ENCODE peak calls at places on chromosomes 6 and 20, in five cellular contexts. One of them, this sample, is unnamed.

GRCh38 chr6:31579546-31580445 is 2.4 kb downstream of the LTB start:
- DNase-seq in transverse colon: no peak
- DNase-seq in tibial nerve: no peak
- DNase-seq in stomach: no peak
- DNase-seq in A549: no peak
- DNase-seq in this sample: no peak

GRCh38 chr20:50189681-50190250 is 864 bp upstream of the CEBPB start:
- DNase-seq in transverse colon: peak
- DNase-seq in tibial nerve: no peak
- DNase-seq in stomach: peak
- DNase-seq in A549: no peak
- DNase-seq in this sample: peak

GRCh38 chr6:105988321-105988720 is 97.8 kb upstream of the PRDM1 start:
- DNase-seq in transverse colon: no peak
- DNase-seq in tibial nerve: no peak
- DNase-seq in stomach: no peak
- DNase-seq in A549: no peak
- DNase-seq in this sample: no peak

GRCh38 chr6:32416031-32416430 is 9.1 kb upstream of the BTNL2 start:
- DNase-seq in transverse colon: no peak
- DNase-seq in tibial nerve: no peak
- DNase-seq in stomach: no peak
- DNase-seq in A549: no peak
- DNase-seq in this sample: no peak

GRCh38 chr6:158255974-158256601 is 56.2 kb upstream of the TULP4 start:
- DNase-seq in transverse colon: no peak
- DNase-seq in tibial nerve: no peak
- DNase-seq in stomach: no peak
- DNase-seq in A549: no peak
- DNase-seq in this sample: no peak

GRCh38 chr20:15069355-15069754 is 731.9 kb upstream of the FLRT3 start:
- DNase-seq in transverse colon: no peak
- DNase-seq in tibial nerve: no peak
- DNase-seq in stomach: no peak
- DNase-seq in A549: no peak
- DNase-seq in this sample: no peak

GRCh38 chr6:33815854-33816253 is 12.1 kb upstream of the MLN start:
- DNase-seq in transverse colon: no peak
- DNase-seq in tibial nerve: no peak
- DNase-seq in stomach: no peak
- DNase-seq in A549: peak
- DNase-seq in this sample: no peak

GRCh38 chr6:25835442-25836283 is 3.8 kb upstream of the SLC17A1 start:
- DNase-seq in transverse colon: no peak
- DNase-seq in tibial nerve: no peak
- DNase-seq in stomach: no peak
- DNase-seq in A549: no peak
- DNase-seq in this sample: no peak

GRCh38 chr6:168640181-168640580 is 199.2 kb downstream of the SMOC2 start:
- DNase-seq in transverse colon: no peak
- DNase-seq in tibial nerve: no peak
- DNase-seq in stomach: no peak
- DNase-seq in A549: no peak
- DNase-seq in this sample: no peak

GRCh38 chr6:65642776-65643175 is 64.2 kb downstream of the EYS start:
- DNase-seq in transverse colon: no peak
- DNase-seq in tibial nerve: no peak
- DNase-seq in stomach: no peak
- DNase-seq in A549: no peak
- DNase-seq in this sample: no peak

GRCh38 chr6:130076512-130076911 is 58.1 kb downstream of the L3MBTL3 start:
- DNase-seq in transverse colon: no peak
- DNase-seq in tibial nerve: no peak
- DNase-seq in stomach: no peak
- DNase-seq in A549: no peak
- DNase-seq in this sample: no peak

GRCh38 chr20:53736757-53737403 is 143.2 kb upstream of the ZNF217 start:
- DNase-seq in transverse colon: no peak
- DNase-seq in tibial nerve: no peak
- DNase-seq in stomach: no peak
- DNase-seq in A549: no peak
- DNase-seq in this sample: no peak

GRCh38 chr6:97240222-97240621 is 42.8 kb downstream of the MMS22L start:
- DNase-seq in transverse colon: no peak
- DNase-seq in tibial nerve: no peak
- DNase-seq in stomach: no peak
- DNase-seq in A549: peak
- DNase-seq in this sample: no peak

GRCh38 chr6:10564975-10565374 is 43.8 kb downstream of the GCNT2 start:
- DNase-seq in transverse colon: no peak
- DNase-seq in tibial nerve: no peak
- DNase-seq in stomach: no peak
- DNase-seq in A549: no peak
- DNase-seq in this sample: no peak

GRCh38 chr20:40435146-40435545 is 253.9 kb downstream of the MAFB start:
- DNase-seq in transverse colon: no peak
- DNase-seq in tibial nerve: no peak
- DNase-seq in stomach: no peak
- DNase-seq in A549: no peak
- DNase-seq in this sample: no peak

GRCh38 chr6:160520043-160520904 is 143.8 kb downstream of the LPA start:
- DNase-seq in transverse colon: peak
- DNase-seq in tibial nerve: peak
- DNase-seq in stomach: peak
- DNase-seq in A549: peak
- DNase-seq in this sample: peak

GRCh38 chr6:17418281-17419188 is 25.1 kb downstream of the CAP2 start:
- DNase-seq in transverse colon: no peak
- DNase-seq in tibial nerve: peak
- DNase-seq in stomach: no peak
- DNase-seq in A549: no peak
- DNase-seq in this sample: no peak

GRCh38 chr6:137378100-137378390 is 116.1 kb downstream of the OLIG3 start:
- DNase-seq in transverse colon: no peak
- DNase-seq in tibial nerve: no peak
- DNase-seq in stomach: no peak
- DNase-seq in A549: no peak
- DNase-seq in this sample: no peak

GRCh38 chr20:2140561-2140960 is 38.9 kb downstream of the STK35 start:
- DNase-seq in transverse colon: peak
- DNase-seq in tibial nerve: peak
- DNase-seq in stomach: peak
- DNase-seq in A549: no peak
- DNase-seq in this sample: peak

GRCh38 chr6:45742591-45742990 is 273.1 kb downstream of the CLIC5 start:
- DNase-seq in transverse colon: no peak
- DNase-seq in tibial nerve: no peak
- DNase-seq in stomach: no peak
- DNase-seq in A549: no peak
- DNase-seq in this sample: no peak

GRCh38 chr20:8232332-8232731 is 100.3 kb downstream of the PLCB1 start:
- DNase-seq in transverse colon: no peak
- DNase-seq in tibial nerve: no peak
- DNase-seq in stomach: no peak
- DNase-seq in A549: no peak
- DNase-seq in this sample: no peak

GRCh38 chr6:144217264-144217663 is 66.9 kb downstream of the STX11 start:
- DNase-seq in transverse colon: no peak
- DNase-seq in tibial nerve: no peak
- DNase-seq in stomach: no peak
- DNase-seq in A549: no peak
- DNase-seq in this sample: no peak

GRCh38 chr6:79031821-79032590 is 46.0 kb downstream of the PHIP start:
- DNase-seq in transverse colon: no peak
- DNase-seq in tibial nerve: no peak
- DNase-seq in stomach: no peak
- DNase-seq in A549: no peak
- DNase-seq in this sample: no peak

GRCh38 chr20:50356962-50357782 is 153.0 kb upstream of the PTPN1 start:
- DNase-seq in transverse colon: no peak
- DNase-seq in tibial nerve: no peak
- DNase-seq in stomach: no peak
- DNase-seq in A549: no peak
- DNase-seq in this sample: peak

GRCh38 chr20:33162753-33163152 is 5.2 kb upstream of the BPIFA2 start:
- DNase-seq in transverse colon: no peak
- DNase-seq in tibial nerve: no peak
- DNase-seq in stomach: peak
- DNase-seq in A549: no peak
- DNase-seq in this sample: no peak

GRCh38 chr20:38872491-38873049 is 53.6 kb upstream of the FAM83D start:
- DNase-seq in transverse colon: no peak
- DNase-seq in tibial nerve: no peak
- DNase-seq in stomach: no peak
- DNase-seq in A549: no peak
- DNase-seq in this sample: no peak

GRCh38 chr20:38873050-38873581 is 53.1 kb upstream of the FAM83D start:
- DNase-seq in transverse colon: peak
- DNase-seq in tibial nerve: no peak
- DNase-seq in stomach: no peak
- DNase-seq in A549: no peak
- DNase-seq in this sample: no peak

GRCh38 chr20:38877483-38877882 is 48.7 kb upstream of the FAM83D start:
- DNase-seq in transverse colon: no peak
- DNase-seq in tibial nerve: no peak
- DNase-seq in stomach: no peak
- DNase-seq in A549: no peak
- DNase-seq in this sample: no peak

GRCh38 chr20:38874460-38875169 is 51.6 kb upstream of the FAM83D start:
- DNase-seq in transverse colon: peak
- DNase-seq in tibial nerve: no peak
- DNase-seq in stomach: no peak
- DNase-seq in A549: no peak
- DNase-seq in this sample: no peak

DNA sequence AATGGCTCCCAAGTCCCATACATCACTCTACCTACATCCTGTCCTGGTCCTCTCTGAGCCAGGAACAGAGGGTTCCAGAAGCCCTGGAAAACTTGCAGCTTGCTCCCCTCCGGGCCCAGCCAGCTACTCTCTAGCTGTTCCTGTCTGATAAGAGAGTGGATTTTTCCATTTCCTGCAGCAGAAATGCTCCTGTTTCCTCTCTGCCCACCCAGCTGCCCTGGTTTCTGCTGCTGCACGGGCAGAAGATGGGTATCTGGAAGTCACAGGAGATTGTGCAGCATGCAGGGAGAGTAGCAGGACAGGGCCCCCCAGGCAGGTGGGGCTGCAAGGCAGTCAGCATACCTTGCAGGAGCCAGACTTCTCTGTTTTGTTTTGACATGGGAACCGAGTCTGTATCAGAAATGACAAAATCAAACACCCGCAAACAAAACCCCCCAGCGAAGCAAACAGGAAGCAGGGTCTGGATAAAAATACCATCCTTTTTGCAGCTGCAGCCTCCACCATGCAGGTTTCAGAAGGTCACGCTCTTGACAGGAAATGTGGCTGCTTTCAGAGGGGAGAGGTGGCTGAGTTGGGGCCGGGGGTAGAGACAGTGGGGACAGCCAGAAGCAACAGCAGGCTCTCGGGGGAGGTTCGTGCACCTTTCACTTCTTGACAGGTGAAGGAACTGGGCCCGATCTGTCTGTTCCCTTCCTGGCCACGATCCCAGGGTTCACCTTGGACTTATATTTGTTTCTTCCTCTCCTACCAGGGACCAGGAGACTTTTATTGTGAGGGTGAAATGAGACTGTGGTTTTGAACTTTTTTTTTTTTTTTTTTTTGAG is 50.8 kb upstream of the FAM83D start:
- DNase-seq in transverse colon: peak
- DNase-seq in tibial nerve: no peak
- DNase-seq in stomach: no peak
- DNase-seq in A549: no peak
- DNase-seq in this sample: no peak
- TF ChIP-seq EP300 in transverse colon: no peak
- TF ChIP-seq EP300 in tibial nerve: no peak
- TF ChIP-seq EP300 in stomach: no peak
- TF ChIP-seq EP300 in A549: no peak
- TF ChIP-seq EP300 in this sample: no peak

DNA sequence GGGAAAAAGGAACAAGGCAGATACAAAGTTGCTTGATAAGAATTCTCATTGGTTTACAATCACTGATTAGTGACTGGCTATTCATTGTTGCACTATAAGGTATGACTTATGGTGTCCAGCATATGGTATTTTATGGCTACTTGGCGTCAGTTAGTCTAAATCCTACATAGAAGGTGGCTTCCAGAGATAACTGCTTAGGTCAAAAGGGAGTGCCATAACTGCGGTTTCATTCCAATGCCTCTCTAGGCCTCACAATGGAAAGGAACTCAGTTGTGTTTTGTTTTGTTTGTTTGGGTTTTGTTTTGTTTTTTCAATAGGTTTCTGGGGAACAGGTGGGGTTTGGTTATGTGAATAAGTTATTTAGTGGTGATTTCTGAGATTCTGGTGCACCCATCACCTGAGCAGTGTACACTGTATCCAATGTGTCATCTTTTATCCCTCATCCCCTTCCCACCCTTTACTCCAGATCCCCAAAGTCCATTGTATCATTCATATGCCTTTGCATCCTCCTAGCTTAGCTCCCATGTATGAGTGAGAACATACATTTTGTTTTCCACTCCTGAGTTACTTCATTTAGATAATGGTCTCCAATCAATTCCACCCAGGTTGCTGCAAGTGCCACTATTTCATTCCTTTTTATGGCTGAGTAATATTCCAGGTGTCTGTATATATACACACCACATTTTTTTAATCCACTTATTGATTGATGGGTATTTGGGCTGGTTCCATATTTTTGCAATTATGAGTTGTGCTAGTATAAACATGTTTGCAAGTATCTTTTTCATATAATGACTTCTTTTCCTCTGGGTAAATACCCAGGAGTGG is 7.0 kb downstream of the GOPC start:
- DNase-seq in transverse colon: no peak
- DNase-seq in tibial nerve: no peak
- DNase-seq in stomach: no peak
- DNase-seq in A549: no peak
- DNase-seq in this sample: no peak
- TF ChIP-seq EP300 in transverse colon: no peak
- TF ChIP-seq EP300 in tibial nerve: no peak
- TF ChIP-seq EP300 in stomach: no peak
- TF ChIP-seq EP300 in A549: no peak
- TF ChIP-seq EP300 in this sample: no peak

GRCh38 chr6:148364056-148364844 is 21.6 kb downstream of the SASH1 start:
- DNase-seq in transverse colon: no peak
- DNase-seq in tibial nerve: no peak
- DNase-seq in stomach: no peak
- DNase-seq in A549: no peak
- DNase-seq in this sample: no peak
- TF ChIP-seq EP300 in transverse colon: no peak
- TF ChIP-seq EP300 in tibial nerve: peak
- TF ChIP-seq EP300 in stomach: no peak
- TF ChIP-seq EP300 in A549: no peak
- TF ChIP-seq EP300 in this sample: no peak

DNA sequence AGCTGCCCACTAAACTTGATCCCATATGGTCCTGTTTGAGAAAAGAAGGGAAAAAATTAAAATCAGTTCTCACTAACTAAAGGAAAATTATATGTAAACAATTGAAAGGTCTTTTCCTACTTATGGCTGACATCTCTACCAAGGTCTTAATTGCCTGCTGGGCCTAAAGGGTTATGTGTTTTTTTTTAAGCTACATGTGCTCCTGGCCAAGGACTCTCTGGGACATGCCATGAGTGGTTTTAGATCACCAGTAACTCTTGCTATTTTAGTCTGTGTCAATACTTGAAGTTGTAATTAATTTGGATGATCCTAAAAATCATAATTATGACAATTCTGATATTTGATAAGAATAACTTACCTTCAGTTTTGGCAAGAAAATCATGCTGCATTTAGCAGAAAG is 35.9 kb upstream of the EYA4 start:
- DNase-seq in transverse colon: no peak
- DNase-seq in tibial nerve: no peak
- DNase-seq in stomach: no peak
- DNase-seq in A549: no peak
- DNase-seq in this sample: no peak
- TF ChIP-seq EP300 in transverse colon: no peak
- TF ChIP-seq EP300 in tibial nerve: no peak
- TF ChIP-seq EP300 in stomach: no peak
- TF ChIP-seq EP300 in A549: no peak
- TF ChIP-seq EP300 in this sample: no peak

This sample was measured in ovary.